ENCODE peak calls at places on chromosome 13, in six cellular contexts. One of them, this sample, is unnamed.

GRCh38 chr13:51520524-51520923 is 63.7 kb upstream of the WDFY2 start:
- DNase-seq in A549: peak
- DNase-seq in endothelial cell of umbilical vein: no peak
- DNase-seq in K562: no peak
- DNase-seq in HepG2: peak
- DNase-seq in GM12878: no peak
- DNase-seq in this sample: peak

GRCh38 chr13:40377783-40378182 is 288.7 kb downstream of the FOXO1 start:
- DNase-seq in A549: no peak
- DNase-seq in endothelial cell of umbilical vein: no peak
- DNase-seq in K562: no peak
- DNase-seq in HepG2: no peak
- DNase-seq in GM12878: no peak
- DNase-seq in this sample: peak

GRCh38 chr13:41345921-41346589 is 35.0 kb downstream of the NAA16 start:
- DNase-seq in A549: no peak
- DNase-seq in endothelial cell of umbilical vein: peak
- DNase-seq in K562: no peak
- DNase-seq in HepG2: no peak
- DNase-seq in GM12878: no peak
- DNase-seq in this sample: no peak

GRCh38 chr13:39306639-39307589 is 268.7 kb downstream of the NHLRC3 start:
- DNase-seq in A549: no peak
- DNase-seq in endothelial cell of umbilical vein: no peak
- DNase-seq in K562: no peak
- DNase-seq in HepG2: no peak
- DNase-seq in GM12878: peak
- DNase-seq in this sample: no peak

GRCh38 chr13:46831588-46832194 is 34.7 kb upstream of the ESD start:
- DNase-seq in A549: peak
- DNase-seq in endothelial cell of umbilical vein: peak
- DNase-seq in K562: peak
- DNase-seq in HepG2: peak
- DNase-seq in GM12878: no peak
- DNase-seq in this sample: peak

GRCh38 chr13:110017379-110017778 is 231.0 kb upstream of the IRS2 start:
- DNase-seq in A549: peak
- DNase-seq in endothelial cell of umbilical vein: no peak
- DNase-seq in K562: no peak
- DNase-seq in HepG2: no peak
- DNase-seq in GM12878: no peak
- DNase-seq in this sample: no peak

GRCh38 chr13:74761794-74762193 is 627.6 kb upstream of the KLF12 start:
- DNase-seq in A549: no peak
- DNase-seq in endothelial cell of umbilical vein: no peak
- DNase-seq in K562: no peak
- DNase-seq in HepG2: no peak
- DNase-seq in GM12878: no peak
- DNase-seq in this sample: no peak

GRCh38 chr13:46119883-46120614 is 15.2 kb upstream of the CPB2 start:
- DNase-seq in A549: peak
- DNase-seq in endothelial cell of umbilical vein: peak
- DNase-seq in K562: peak
- DNase-seq in HepG2: no peak
- DNase-seq in GM12878: no peak
- DNase-seq in this sample: no peak

GRCh38 chr13:46749951-46750350 is 47.0 kb downstream of the ESD start:
- DNase-seq in A549: no peak
- DNase-seq in endothelial cell of umbilical vein: no peak
- DNase-seq in K562: no peak
- DNase-seq in HepG2: no peak
- DNase-seq in GM12878: no peak
- DNase-seq in this sample: no peak

GRCh38 chr13:30829145-30829544 is 76.9 kb upstream of the MEDAG start:
- DNase-seq in A549: peak
- DNase-seq in endothelial cell of umbilical vein: peak
- DNase-seq in K562: no peak
- DNase-seq in HepG2: peak
- DNase-seq in GM12878: no peak
- DNase-seq in this sample: peak

GRCh38 chr13:72062566-72062965 is 195.6 kb upstream of the DACH1 start:
- DNase-seq in A549: peak
- DNase-seq in endothelial cell of umbilical vein: peak
- DNase-seq in K562: no peak
- DNase-seq in HepG2: no peak
- DNase-seq in GM12878: no peak
- DNase-seq in this sample: peak

GRCh38 chr13:91247768-91248167 is 99.7 kb upstream of the MIR17HG start:
- DNase-seq in A549: peak
- DNase-seq in endothelial cell of umbilical vein: peak
- DNase-seq in K562: no peak
- DNase-seq in HepG2: no peak
- DNase-seq in GM12878: no peak
- DNase-seq in this sample: peak

GRCh38 chr13:48976677-48977625 is 1.2 kb downstream of the FNDC3A start:
- DNase-seq in A549: peak
- DNase-seq in endothelial cell of umbilical vein: peak
- DNase-seq in K562: no peak
- DNase-seq in HepG2: peak
- DNase-seq in GM12878: no peak
- DNase-seq in this sample: peak

GRCh38 chr13:45713721-45714120 is 11.6 kb downstream of the CBY2 start:
- DNase-seq in A549: no peak
- DNase-seq in endothelial cell of umbilical vein: no peak
- DNase-seq in K562: no peak
- DNase-seq in HepG2: no peak
- DNase-seq in GM12878: no peak
- DNase-seq in this sample: no peak

GRCh38 chr13:102904408-102904862 is 58.6 kb downstream of the ERCC5 start:
- DNase-seq in A549: no peak
- DNase-seq in endothelial cell of umbilical vein: no peak
- DNase-seq in K562: no peak
- DNase-seq in HepG2: no peak
- DNase-seq in GM12878: no peak
- DNase-seq in this sample: no peak

GRCh38 chr13:33531484-33531883 is 245.9 kb upstream of the STARD13 start:
- DNase-seq in A549: no peak
- DNase-seq in endothelial cell of umbilical vein: no peak
- DNase-seq in K562: no peak
- DNase-seq in HepG2: no peak
- DNase-seq in GM12878: no peak
- DNase-seq in this sample: no peak

GRCh38 chr13:34035676-34036325 is 217.9 kb downstream of the RFC3 start:
- DNase-seq in A549: peak
- DNase-seq in endothelial cell of umbilical vein: no peak
- DNase-seq in K562: no peak
- DNase-seq in HepG2: peak
- DNase-seq in GM12878: no peak
- DNase-seq in this sample: no peak

GRCh38 chr13:43831088-43831487 is 44.3 kb upstream of the ENOX1 start:
- DNase-seq in A549: no peak
- DNase-seq in endothelial cell of umbilical vein: no peak
- DNase-seq in K562: no peak
- DNase-seq in HepG2: no peak
- DNase-seq in GM12878: no peak
- DNase-seq in this sample: no peak

GRCh38 chr13:50220938-50221337 is 205.7 kb downstream of the KCNRG start:
- DNase-seq in A549: no peak
- DNase-seq in endothelial cell of umbilical vein: no peak
- DNase-seq in K562: no peak
- DNase-seq in HepG2: no peak
- DNase-seq in GM12878: no peak
- DNase-seq in this sample: peak

GRCh38 chr13:69547780-69548179 is 559.8 kb upstream of the ATXN8OS start:
- DNase-seq in A549: no peak
- DNase-seq in endothelial cell of umbilical vein: no peak
- DNase-seq in K562: no peak
- DNase-seq in HepG2: no peak
- DNase-seq in GM12878: no peak
- DNase-seq in this sample: no peak

GRCh38 chr13:77861716-77862115 is 56.9 kb downstream of the EDNRB start:
- DNase-seq in A549: no peak
- DNase-seq in endothelial cell of umbilical vein: no peak
- DNase-seq in K562: no peak
- DNase-seq in HepG2: no peak
- DNase-seq in GM12878: no peak
- DNase-seq in this sample: peak

GRCh38 chr13:98834254-98834960 is 81.9 kb upstream of the SLC15A1 start:
- DNase-seq in A549: no peak
- DNase-seq in endothelial cell of umbilical vein: no peak
- DNase-seq in K562: no peak
- DNase-seq in HepG2: no peak
- DNase-seq in GM12878: no peak
- DNase-seq in this sample: no peak

GRCh38 chr13:51178456-51179074 is 43.6 kb upstream of the FAM124A start:
- DNase-seq in A549: no peak
- DNase-seq in endothelial cell of umbilical vein: no peak
- DNase-seq in K562: no peak
- DNase-seq in HepG2: no peak
- DNase-seq in GM12878: no peak
- DNase-seq in this sample: no peak

GRCh38 chr13:50524540-50524939 is 319.0 kb downstream of the DLEU7 start:
- DNase-seq in A549: no peak
- DNase-seq in endothelial cell of umbilical vein: no peak
- DNase-seq in K562: no peak
- DNase-seq in HepG2: no peak
- DNase-seq in GM12878: no peak
- DNase-seq in this sample: no peak

GRCh38 chr13:109698779-109699178 is 87.6 kb downstream of the IRS2 start:
- DNase-seq in A549: no peak
- DNase-seq in endothelial cell of umbilical vein: no peak
- DNase-seq in K562: no peak
- DNase-seq in HepG2: no peak
- DNase-seq in GM12878: no peak
- DNase-seq in this sample: peak

GRCh38 chr13:104057851-104058250 is 991.6 kb upstream of the SLC10A2 start:
- DNase-seq in A549: no peak
- DNase-seq in endothelial cell of umbilical vein: peak
- DNase-seq in K562: no peak
- DNase-seq in HepG2: no peak
- DNase-seq in GM12878: no peak
- DNase-seq in this sample: no peak

GRCh38 chr13:46817838-46818476 is 21.0 kb upstream of the ESD start:
- DNase-seq in A549: no peak
- DNase-seq in endothelial cell of umbilical vein: no peak
- DNase-seq in K562: no peak
- DNase-seq in HepG2: no peak
- DNase-seq in GM12878: no peak
- DNase-seq in this sample: no peak

GRCh38 chr13:41332829-41333228 is 21.8 kb downstream of the NAA16 start:
- DNase-seq in A549: no peak
- DNase-seq in endothelial cell of umbilical vein: no peak
- DNase-seq in K562: no peak
- DNase-seq in HepG2: no peak
- DNase-seq in GM12878: no peak
- DNase-seq in this sample: no peak

GRCh38 chr13:19634129-19634740 is 776 bp downstream of the MPHOSPH8 start:
- DNase-seq in A549: peak
- DNase-seq in endothelial cell of umbilical vein: peak
- DNase-seq in K562: no peak
- DNase-seq in HepG2: peak
- DNase-seq in GM12878: no peak
- DNase-seq in this sample: peak

GRCh38 chr13:35978607-35979316 is 152.4 kb downstream of the DCLK1 start:
- DNase-seq in A549: peak
- DNase-seq in endothelial cell of umbilical vein: peak
- DNase-seq in K562: peak
- DNase-seq in HepG2: peak
- DNase-seq in GM12878: no peak
- DNase-seq in this sample: peak

GRCh38 chr13:32031815-32032345 is 306 bp downstream of the FRY start:
- DNase-seq in A549: no peak
- DNase-seq in endothelial cell of umbilical vein: peak
- DNase-seq in K562: no peak
- DNase-seq in HepG2: no peak
- DNase-seq in GM12878: no peak
- DNase-seq in this sample: no peak
- H3K4me3 ChIP-seq in A549: peak
- H3K4me3 ChIP-seq in endothelial cell of umbilical vein: peak
- H3K4me3 ChIP-seq in K562: no peak
- H3K4me3 ChIP-seq in HepG2: peak
- H3K4me3 ChIP-seq in GM12878: peak
- H3K4me3 ChIP-seq in this sample: peak

DNA sequence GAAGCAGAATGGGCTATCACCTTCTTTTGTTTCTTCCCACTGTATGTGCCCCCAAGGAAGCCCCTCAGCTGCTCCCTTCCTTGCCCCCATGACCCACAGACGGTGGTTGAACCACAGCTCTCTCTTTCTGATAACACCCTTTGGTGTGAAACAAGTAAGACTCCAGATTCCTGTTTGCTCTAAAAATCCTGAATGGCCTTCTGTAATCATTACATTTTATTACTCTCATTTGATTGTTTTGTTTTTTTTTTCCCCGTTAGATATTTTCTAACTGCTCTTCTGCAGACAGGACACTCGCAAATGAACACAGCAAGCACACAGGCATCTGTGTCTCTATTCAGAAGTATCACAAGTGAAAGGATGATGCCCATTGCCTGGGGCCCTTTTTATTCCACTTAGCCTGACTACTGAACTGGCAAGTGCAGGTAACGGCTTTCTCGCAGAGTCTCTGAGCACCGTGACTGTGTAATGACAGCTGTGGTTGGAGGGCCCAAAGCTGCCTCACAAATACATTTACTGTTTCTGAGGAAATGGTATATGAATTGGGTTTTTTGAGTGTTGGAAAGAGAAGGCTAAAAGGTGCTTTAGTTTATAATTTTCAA is 59.3 kb downstream of the OXGR1 start:
- DNase-seq in A549: no peak
- DNase-seq in endothelial cell of umbilical vein: no peak
- DNase-seq in K562: no peak
- DNase-seq in HepG2: no peak
- DNase-seq in GM12878: no peak
- DNase-seq in this sample: no peak
- TF ChIP-seq MYC in A549: no peak
- TF ChIP-seq MYC in endothelial cell of umbilical vein: no peak
- TF ChIP-seq MYC in K562: no peak
- TF ChIP-seq MYC in HepG2: no peak
- TF ChIP-seq MYC in GM12878: no peak
- TF ChIP-seq MYC in this sample: no peak

DNA sequence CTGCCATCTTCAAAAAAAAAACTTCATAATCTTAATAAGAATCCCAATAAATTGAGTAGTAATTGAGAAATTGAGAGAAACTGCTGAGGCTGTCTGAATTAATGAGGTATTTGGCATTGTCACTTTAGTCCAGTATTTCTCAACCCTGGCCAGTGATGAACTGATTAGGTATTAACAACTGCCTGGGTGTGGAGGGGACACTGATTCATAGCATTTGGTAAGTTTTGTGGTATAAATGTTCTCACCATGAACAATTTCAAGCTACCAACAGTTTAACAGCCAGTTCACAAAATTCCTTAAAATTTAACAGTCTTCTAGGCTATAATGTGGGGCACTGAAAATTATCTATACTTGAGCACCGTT is 18.3 kb downstream of the GPC6 start:
- DNase-seq in A549: no peak
- DNase-seq in endothelial cell of umbilical vein: no peak
- DNase-seq in K562: no peak
- DNase-seq in HepG2: no peak
- DNase-seq in GM12878: no peak
- DNase-seq in this sample: no peak
- H3K4me3 ChIP-seq in A549: peak
- H3K4me3 ChIP-seq in endothelial cell of umbilical vein: no peak
- H3K4me3 ChIP-seq in K562: no peak
- H3K4me3 ChIP-seq in HepG2: no peak
- H3K4me3 ChIP-seq in GM12878: no peak
- H3K4me3 ChIP-seq in this sample: no peak

GRCh38 chr13:85608255-85608829 is 190.9 kb downstream of the SLITRK6 start:
- DNase-seq in A549: no peak
- DNase-seq in endothelial cell of umbilical vein: no peak
- DNase-seq in K562: no peak
- DNase-seq in HepG2: no peak
- DNase-seq in GM12878: no peak
- DNase-seq in this sample: no peak
- TF ChIP-seq MYC in A549: no peak
- TF ChIP-seq MYC in endothelial cell of umbilical vein: no peak
- TF ChIP-seq MYC in K562: no peak
- TF ChIP-seq MYC in HepG2: no peak
- TF ChIP-seq MYC in GM12878: no peak
- TF ChIP-seq MYC in this sample: no peak

This sample was measured in NB4.